ENCODE peak calls at places on chromosomes 6 and 20, in seven cellular contexts. T is colonic mucosa, S is fibroblast of lung, W is BE2C, H is tibial artery, O is right atrium auricular region, U is esophagus squamous epithelium. R is an unnamed sample. For H3K4me1, the result is how much of the 10 kb centered on the place peaks cover.

GRCh38 chr6:28867078-28867414 is 56.7 kb downstream of the TRIM27 start:
- DNase-seq in T (no peak), S (peak), W (no peak), H (no peak), O (no peak), U (no peak), R (no peak)

GRCh38 chr20:48538058-48538825 is 289.6 kb downstream of the PREX1 start:
- DNase-seq in T (no peak), S (peak), W (no peak), H (no peak), O (no peak), U (no peak), R (no peak)

GRCh38 chr6:17851001-17851719 is 136.3 kb downstream of the KIF13A start:
- DNase-seq in T (no peak), S (peak), W (no peak), H (no peak), O (no peak), U (no peak), R (no peak)

GRCh38 chr6:111517965-111518364 is 34.9 kb upstream of the REV3L start:
- DNase-seq in T (no peak), S (no peak), W (no peak), H (no peak), O (no peak), U (no peak), R (no peak)

GRCh38 chr6:52261229-52261628 is 16.9 kb upstream of the IL17F start:
- DNase-seq in T (no peak), S (peak), W (no peak), H (no peak), O (no peak), U (no peak), R (no peak)

GRCh38 chr6:3228791-3229565 is 1.5 kb upstream of the TUBB2B start:
- DNase-seq in T (no peak), S (peak), W (peak), H (peak), O (no peak), U (no peak), R (no peak)

GRCh38 chr6:52544325-52545022 is 32.4 kb downstream of the TRAM2 start:
- DNase-seq in T (no peak), S (peak), W (no peak), H (no peak), O (no peak), U (no peak), R (no peak)

GRCh38 chr20:53247460-53248103 is 275.4 kb downstream of the TSHZ2 start:
- DNase-seq in T (no peak), S (peak), W (no peak), H (no peak), O (no peak), U (no peak), R (no peak)

GRCh38 chr6:53718597-53719460 is 53.3 kb upstream of the KLHL31 start:
- DNase-seq in T (peak), S (peak), W (peak), H (no peak), O (no peak), U (no peak), R (peak)

GRCh38 chr20:1934162-1934561 is 39.0 kb downstream of the SIRPA start:
- DNase-seq in T (no peak), S (peak), W (no peak), H (no peak), O (no peak), U (no peak), R (no peak)

GRCh38 chr6:113281014-113281810 is 575.9 kb upstream of the MARCKS start:
- DNase-seq in T (no peak), S (peak), W (no peak), H (no peak), O (no peak), U (no peak), R (no peak)

GRCh38 chr6:121055572-121056163 is 278.6 kb downstream of the TBC1D32 start:
- DNase-seq in T (no peak), S (peak), W (no peak), H (no peak), O (no peak), U (no peak), R (no peak)

GRCh38 chr20:62795023-62795761 is 1.1 kb upstream of the MRGBP start:
- DNase-seq in T (peak), S (peak), W (peak), H (peak), O (no peak), U (no peak), R (no peak)

GRCh38 chr6:14066782-14067406 is 50.7 kb upstream of the CD83 start:
- DNase-seq in T (no peak), S (peak), W (peak), H (no peak), O (no peak), U (no peak), R (no peak)

GRCh38 chr6:24529985-24530384 is 35.2 kb downstream of the ALDH5A1 start:
- DNase-seq in T (no peak), S (peak), W (no peak), H (no peak), O (no peak), U (no peak), R (no peak)

GRCh38 chr6:129575378-129576118 is 134.4 kb downstream of the ARHGAP18 start:
- DNase-seq in T (no peak), S (peak), W (no peak), H (no peak), O (no peak), U (no peak), R (no peak)

GRCh38 chr6:134458857-134459657 is 141.1 kb upstream of the SGK1 start:
- DNase-seq in T (no peak), S (no peak), W (no peak), H (no peak), O (no peak), U (no peak), R (no peak)

GRCh38 chr6:134454794-134455193 is 136.9 kb upstream of the SGK1 start:
- DNase-seq in T (no peak), S (peak), W (no peak), H (no peak), O (no peak), U (no peak), R (no peak)

GRCh38 chr6:134456284-134456683 is 138.4 kb upstream of the SGK1 start:
- DNase-seq in T (no peak), S (no peak), W (peak), H (no peak), O (no peak), U (no peak), R (no peak)

GRCh38 chr6:134455319-134455718 is 137.4 kb upstream of the SGK1 start:
- DNase-seq in T (no peak), S (no peak), W (no peak), H (no peak), O (no peak), U (no peak), R (no peak)

GRCh38 chr6:134457941-134458340 is 140.0 kb upstream of the SGK1 start:
- DNase-seq in T (no peak), S (no peak), W (no peak), H (no peak), O (no peak), U (no peak), R (no peak)
- TF ChIP-seq CTCF in T (no peak), S (no peak), W (no peak), H (no peak), O (no peak), U (no peak), R (no peak)

GRCh38 chr6:131821408-131821807 is 13.6 kb downstream of the ENPP1 start:
- DNase-seq in T (no peak), S (no peak), W (no peak), H (no peak), O (no peak), U (no peak), R (no peak)

GRCh38 chr6:131819507-131820228 is 11.8 kb downstream of the ENPP1 start:
- DNase-seq in T (no peak), S (peak), W (no peak), H (no peak), O (no peak), U (no peak), R (no peak)

GRCh38 chr6:131825946-131826345 is 18.1 kb downstream of the ENPP1 start:
- DNase-seq in T (no peak), S (no peak), W (no peak), H (no peak), O (no peak), U (no peak), R (no peak)

GRCh38 chr6:131822119-131822518 is 14.3 kb downstream of the ENPP1 start:
- DNase-seq in T (no peak), S (no peak), W (no peak), H (no peak), O (no peak), U (no peak), R (no peak)

DNA sequence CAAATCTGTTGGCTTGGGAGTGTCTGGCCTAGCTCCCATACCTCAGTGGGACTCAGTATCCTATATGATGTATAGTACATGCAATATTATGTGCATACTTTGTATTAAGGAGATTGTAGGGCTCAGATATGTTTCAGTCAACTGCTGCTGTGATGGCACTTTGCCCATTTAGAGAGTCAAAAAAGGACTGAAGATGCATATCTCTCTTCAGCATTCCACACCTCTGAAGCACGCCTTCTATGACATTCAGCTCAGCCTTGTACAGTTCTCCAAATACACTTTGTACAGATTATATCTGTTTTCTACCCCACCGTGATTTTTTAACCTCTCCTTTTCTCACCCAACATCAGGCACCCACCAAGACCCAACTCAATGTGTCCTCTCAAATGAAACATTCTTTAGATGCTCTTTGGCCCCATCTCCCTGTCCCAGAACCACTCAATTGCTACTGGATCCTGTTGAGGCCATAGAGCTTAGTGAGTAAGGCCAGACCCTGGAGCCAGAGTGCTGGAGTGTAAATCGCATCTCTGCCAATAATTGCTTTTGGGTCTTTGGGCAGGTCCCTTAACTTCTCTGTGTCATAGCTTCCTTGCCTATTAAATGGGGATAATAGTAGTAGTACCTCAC is 15.6 kb downstream of the ENPP1 start:
- DNase-seq in T (no peak), S (peak), W (no peak), H (no peak), O (no peak), U (no peak), R (no peak)
- H3K4me1 ChIP-seq in T (under half), S (under half), W (under half), H (under half), O (under half), U (under half), R (under half)

GRCh38 chr6:159068904-159069578 is 24.2 kb upstream of the TAGAP start:
- DNase-seq in T (peak), S (no peak), W (no peak), H (no peak), O (no peak), U (no peak), R (no peak)
- H3K4me3 ChIP-seq in T (no peak), S (no peak), W (no peak), H (no peak), O (no peak), U (no peak), R (no peak)

GRCh38 chr20:13105864-13106457 is 97.2 kb downstream of the SPTLC3 start:
- DNase-seq in T (no peak), S (peak), W (no peak), H (no peak), O (no peak), U (no peak), R (no peak)
- TF ChIP-seq CTCF in T (peak), S (peak), W (peak), H (peak), O (peak), U (peak), R (no peak)

GRCh38 chr6:151082079-151082478 is 157.7 kb upstream of the AKAP12 start:
- DNase-seq in T (no peak), S (peak), W (no peak), H (no peak), O (no peak), U (no peak), R (no peak)

GRCh38 chr6:151087861-151088598 is 151.7 kb upstream of the AKAP12 start:
- DNase-seq in T (no peak), S (peak), W (no peak), H (peak), O (no peak), U (no peak), R (no peak)

GRCh38 chr6:151088599-151088935 is 151.2 kb upstream of the AKAP12 start:
- DNase-seq in T (no peak), S (no peak), W (no peak), H (peak), O (no peak), U (no peak), R (no peak)

GRCh38 chr6:151081658-151082057 is 158.1 kb upstream of the AKAP12 start:
- DNase-seq in T (no peak), S (no peak), W (no peak), H (peak), O (peak), U (no peak), R (no peak)

GRCh38 chr6:151084275-151084674 is 155.5 kb upstream of the AKAP12 start:
- DNase-seq in T (no peak), S (no peak), W (no peak), H (peak), O (no peak), U (no peak), R (no peak)
- H3K4me1 ChIP-seq in T (under half), S (under half), W (under half), H (under half), O (under half), U (under half), R (under half)

GRCh38 chr6:138104618-138105213 is 2.5 kb downstream of the PERP start:
- DNase-seq in T (no peak), S (no peak), W (no peak), H (no peak), O (no peak), U (no peak), R (no peak)
- H3K4me3 ChIP-seq in T (no peak), S (no peak), W (no peak), H (no peak), O (peak), U (peak), R (no peak)